ENCODE peak calls at places on chromosomes 11 and 22, in six cellular contexts. One of them, this sample, is unnamed.
A peak's percentile ranks its signal among the peaks of the same experiment; 100 is the strongest.

GRCh38 chr11:23123766-23124165 is 263.5 kb upstream of the CCDC179 start:
- DNase-seq in heart right ventricle: no peak
- DNase-seq in mammary epithelial cell: peak; percentile 5
- DNase-seq in GM13977: no peak
- DNase-seq in fibroblast of villous mesenchyme: peak; percentile 54
- DNase-seq in WTC11: no peak
- DNase-seq in this sample: no peak

GRCh38 chr22:37907036-37907954 is 1.2 kb downstream of the MICALL1 start:
- DNase-seq in heart right ventricle: no peak
- DNase-seq in mammary epithelial cell: no peak
- DNase-seq in GM13977: peak; percentile 34
- DNase-seq in fibroblast of villous mesenchyme: peak; percentile 48
- DNase-seq in WTC11: no peak
- DNase-seq in this sample: no peak

GRCh38 chr11:16086229-16086628 is 270.1 kb downstream of the SOX6 start:
- DNase-seq in heart right ventricle: no peak
- DNase-seq in mammary epithelial cell: no peak
- DNase-seq in GM13977: no peak
- DNase-seq in fibroblast of villous mesenchyme: no peak
- DNase-seq in WTC11: peak; percentile 15
- DNase-seq in this sample: no peak

GRCh38 chr11:67998150-67999045 is 5.5 kb downstream of the UNC93B1 start:
- DNase-seq in heart right ventricle: no peak
- DNase-seq in mammary epithelial cell: no peak
- DNase-seq in GM13977: no peak
- DNase-seq in fibroblast of villous mesenchyme: no peak
- DNase-seq in WTC11: no peak
- DNase-seq in this sample: no peak

GRCh38 chr11:61609970-61610347 is 29.1 kb upstream of the SYT7 start:
- DNase-seq in heart right ventricle: no peak
- DNase-seq in mammary epithelial cell: peak; percentile 38
- DNase-seq in GM13977: no peak
- DNase-seq in fibroblast of villous mesenchyme: no peak
- DNase-seq in WTC11: peak; percentile 67
- DNase-seq in this sample: no peak

GRCh38 chr11:18352581-18352980 is 30.2 kb downstream of the GTF2H1 start:
- DNase-seq in heart right ventricle: no peak
- DNase-seq in mammary epithelial cell: peak; percentile 42
- DNase-seq in GM13977: no peak
- DNase-seq in fibroblast of villous mesenchyme: no peak
- DNase-seq in WTC11: no peak
- DNase-seq in this sample: no peak

GRCh38 chr22:40426671-40427070 is 56.3 kb downstream of the SGSM3 start:
- DNase-seq in heart right ventricle: no peak
- DNase-seq in mammary epithelial cell: no peak
- DNase-seq in GM13977: no peak
- DNase-seq in fibroblast of villous mesenchyme: no peak
- DNase-seq in WTC11: no peak
- DNase-seq in this sample: no peak

GRCh38 chr11:14643697-14644395 is at the start of gene PDE3B:
- DNase-seq in heart right ventricle: peak; percentile 77
- DNase-seq in mammary epithelial cell: peak; percentile 36
- DNase-seq in GM13977: peak; percentile 85
- DNase-seq in fibroblast of villous mesenchyme: peak; percentile 25
- DNase-seq in WTC11: peak; percentile 85
- DNase-seq in this sample: peak; percentile 64

GRCh38 chr11:115740365-115740764 is 236.2 kb upstream of the CADM1 start:
- DNase-seq in heart right ventricle: no peak
- DNase-seq in mammary epithelial cell: no peak
- DNase-seq in GM13977: no peak
- DNase-seq in fibroblast of villous mesenchyme: no peak
- DNase-seq in WTC11: no peak
- DNase-seq in this sample: no peak

GRCh38 chr11:119028346-119029068 is 2.2 kb downstream of the SLC37A4 start:
- DNase-seq in heart right ventricle: no peak
- DNase-seq in mammary epithelial cell: no peak
- DNase-seq in GM13977: no peak
- DNase-seq in fibroblast of villous mesenchyme: no peak
- DNase-seq in WTC11: no peak
- DNase-seq in this sample: no peak

GRCh38 chr11:65212226-65212801 is 30.6 kb downstream of the CAPN1 start:
- DNase-seq in heart right ventricle: no peak
- DNase-seq in mammary epithelial cell: no peak
- DNase-seq in GM13977: peak; percentile 18
- DNase-seq in fibroblast of villous mesenchyme: peak; percentile 40
- DNase-seq in WTC11: peak; percentile 12
- DNase-seq in this sample: no peak

GRCh38 chr11:77287615-77288273 is 13.7 kb downstream of the GDPD4 start:
- DNase-seq in heart right ventricle: no peak
- DNase-seq in mammary epithelial cell: peak; percentile 78
- DNase-seq in GM13977: no peak
- DNase-seq in fibroblast of villous mesenchyme: peak; percentile 88
- DNase-seq in WTC11: no peak
- DNase-seq in this sample: no peak

GRCh38 chr11:61092280-61092766 is 10.0 kb upstream of the CD5 start:
- DNase-seq in heart right ventricle: no peak
- DNase-seq in mammary epithelial cell: no peak
- DNase-seq in GM13977: peak; percentile 59
- DNase-seq in fibroblast of villous mesenchyme: no peak
- DNase-seq in WTC11: no peak
- DNase-seq in this sample: peak; percentile 73

GRCh38 chr11:105986554-105986953 is 35.5 kb downstream of the MSANTD4 start:
- DNase-seq in heart right ventricle: no peak
- DNase-seq in mammary epithelial cell: no peak
- DNase-seq in GM13977: no peak
- DNase-seq in fibroblast of villous mesenchyme: no peak
- DNase-seq in WTC11: no peak
- DNase-seq in this sample: no peak

GRCh38 chr11:75763846-75764245 is 4.7 kb upstream of the DGAT2 start:
- DNase-seq in heart right ventricle: no peak
- DNase-seq in mammary epithelial cell: no peak
- DNase-seq in GM13977: no peak
- DNase-seq in fibroblast of villous mesenchyme: no peak
- DNase-seq in WTC11: no peak
- DNase-seq in this sample: no peak

GRCh38 chr22:26718905-26719304 is 61.5 kb downstream of the MIAT start:
- DNase-seq in heart right ventricle: no peak
- DNase-seq in mammary epithelial cell: peak; percentile 58
- DNase-seq in GM13977: no peak
- DNase-seq in fibroblast of villous mesenchyme: peak; percentile 86
- DNase-seq in WTC11: no peak
- DNase-seq in this sample: no peak

GRCh38 chr11:41289408-41289807 is 170.0 kb downstream of the LRRC4C start:
- DNase-seq in heart right ventricle: no peak
- DNase-seq in mammary epithelial cell: no peak
- DNase-seq in GM13977: no peak
- DNase-seq in fibroblast of villous mesenchyme: no peak
- DNase-seq in WTC11: no peak
- DNase-seq in this sample: no peak

GRCh38 chr22:31586137-31586920 is 75.7 kb downstream of the PISD start:
- DNase-seq in heart right ventricle: no peak
- DNase-seq in mammary epithelial cell: no peak
- DNase-seq in GM13977: no peak
- DNase-seq in fibroblast of villous mesenchyme: peak; percentile 98
- DNase-seq in WTC11: no peak
- DNase-seq in this sample: no peak

GRCh38 chr11:14904745-14905103 is 12.7 kb upstream of the CYP2R1 start:
- DNase-seq in heart right ventricle: peak; percentile 87
- DNase-seq in mammary epithelial cell: no peak
- DNase-seq in GM13977: peak; percentile 71
- DNase-seq in fibroblast of villous mesenchyme: peak; percentile 55
- DNase-seq in WTC11: peak; percentile 91
- DNase-seq in this sample: peak; percentile 73

GRCh38 chr11:72776844-72777754 is 16.7 kb downstream of the STARD10 start:
- DNase-seq in heart right ventricle: peak; percentile 51
- DNase-seq in mammary epithelial cell: no peak
- DNase-seq in GM13977: no peak
- DNase-seq in fibroblast of villous mesenchyme: no peak
- DNase-seq in WTC11: no peak
- DNase-seq in this sample: no peak

GRCh38 chr22:39183991-39184585 is 31.6 kb upstream of the CBX7 start:
- DNase-seq in heart right ventricle: no peak
- DNase-seq in mammary epithelial cell: no peak
- DNase-seq in GM13977: peak; percentile 6
- DNase-seq in fibroblast of villous mesenchyme: peak; percentile 86
- DNase-seq in WTC11: no peak
- DNase-seq in this sample: no peak

GRCh38 chr11:2528301-2529050 is 83.7 kb downstream of the KCNQ1 start:
- DNase-seq in heart right ventricle: no peak
- DNase-seq in mammary epithelial cell: no peak
- DNase-seq in GM13977: no peak
- DNase-seq in fibroblast of villous mesenchyme: no peak
- DNase-seq in WTC11: peak; percentile 6
- DNase-seq in this sample: no peak

GRCh38 chr11:2525166-2525861 is 80.5 kb downstream of the KCNQ1 start:
- DNase-seq in heart right ventricle: no peak
- DNase-seq in mammary epithelial cell: no peak
- DNase-seq in GM13977: no peak
- DNase-seq in fibroblast of villous mesenchyme: no peak
- DNase-seq in WTC11: peak; percentile 10
- DNase-seq in this sample: no peak

GRCh38 chr11:2527621-2528291 is 82.9 kb downstream of the KCNQ1 start:
- DNase-seq in heart right ventricle: no peak
- DNase-seq in mammary epithelial cell: no peak
- DNase-seq in GM13977: no peak
- DNase-seq in fibroblast of villous mesenchyme: no peak
- DNase-seq in WTC11: peak; percentile 7
- DNase-seq in this sample: no peak

GRCh38 chr11:2525941-2526807 is 81.4 kb downstream of the KCNQ1 start:
- DNase-seq in heart right ventricle: no peak
- DNase-seq in mammary epithelial cell: no peak
- DNase-seq in GM13977: no peak
- DNase-seq in fibroblast of villous mesenchyme: no peak
- DNase-seq in WTC11: peak; percentile 4
- DNase-seq in this sample: no peak

GRCh38 chr11:2526808-2527381 is 82.1 kb downstream of the KCNQ1 start:
- DNase-seq in heart right ventricle: peak; percentile 39
- DNase-seq in mammary epithelial cell: no peak
- DNase-seq in GM13977: peak; percentile 78
- DNase-seq in fibroblast of villous mesenchyme: no peak
- DNase-seq in WTC11: peak; percentile 48
- DNase-seq in this sample: peak; percentile 78
- TF ChIP-seq CTCF in heart right ventricle: no peak
- TF ChIP-seq CTCF in mammary epithelial cell: no peak
- TF ChIP-seq CTCF in GM13977: peak; percentile 32
- TF ChIP-seq CTCF in fibroblast of villous mesenchyme: no peak
- TF ChIP-seq CTCF in WTC11: no peak
- TF ChIP-seq CTCF in this sample: peak; percentile 36

DNA sequence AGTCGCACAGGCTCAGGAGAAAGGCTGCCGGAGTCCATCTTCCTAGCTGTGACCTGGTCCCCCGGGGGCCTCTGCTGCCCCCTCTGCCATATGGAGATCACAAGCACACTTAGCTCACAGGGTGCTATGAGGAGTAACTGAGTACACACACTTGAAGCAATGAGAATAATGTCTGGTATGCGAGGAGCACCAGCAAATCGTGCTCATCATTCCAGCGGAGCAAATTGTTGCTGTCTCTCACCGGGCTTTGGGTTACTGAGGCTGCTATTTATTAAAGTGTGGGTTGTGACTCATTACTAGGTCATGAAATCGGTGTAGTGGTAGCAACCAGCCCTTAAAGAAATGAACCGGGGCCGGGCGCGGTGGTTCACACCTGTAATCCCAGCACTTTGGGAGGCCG is 48.1 kb upstream of the EIF3D start:
- DNase-seq in heart right ventricle: no peak
- DNase-seq in mammary epithelial cell: peak; percentile 78
- DNase-seq in GM13977: no peak
- DNase-seq in fibroblast of villous mesenchyme: peak; percentile 68
- DNase-seq in WTC11: no peak
- DNase-seq in this sample: no peak
- TF ChIP-seq CTCF in heart right ventricle: no peak
- TF ChIP-seq CTCF in mammary epithelial cell: no peak
- TF ChIP-seq CTCF in GM13977: no peak
- TF ChIP-seq CTCF in fibroblast of villous mesenchyme: no peak
- TF ChIP-seq CTCF in WTC11: no peak
- TF ChIP-seq CTCF in this sample: no peak

GRCh38 chr11:46484101-46484500 is 92.5 kb upstream of the CHRM4 start:
- DNase-seq in heart right ventricle: no peak
- DNase-seq in mammary epithelial cell: no peak
- DNase-seq in GM13977: no peak
- DNase-seq in fibroblast of villous mesenchyme: no peak
- DNase-seq in WTC11: no peak
- DNase-seq in this sample: no peak

GRCh38 chr11:46490576-46491100 is 99.1 kb upstream of the CHRM4 start:
- DNase-seq in heart right ventricle: no peak
- DNase-seq in mammary epithelial cell: peak; percentile 36
- DNase-seq in GM13977: no peak
- DNase-seq in fibroblast of villous mesenchyme: no peak
- DNase-seq in WTC11: no peak
- DNase-seq in this sample: no peak

GRCh38 chr11:46480909-46481308 is 89.3 kb upstream of the CHRM4 start:
- DNase-seq in heart right ventricle: no peak
- DNase-seq in mammary epithelial cell: no peak
- DNase-seq in GM13977: no peak
- DNase-seq in fibroblast of villous mesenchyme: no peak
- DNase-seq in WTC11: no peak
- DNase-seq in this sample: no peak

GRCh38 chr11:46489668-46490560 is 98.3 kb upstream of the CHRM4 start:
- DNase-seq in heart right ventricle: no peak
- DNase-seq in mammary epithelial cell: peak; percentile 32
- DNase-seq in GM13977: peak; percentile 43
- DNase-seq in fibroblast of villous mesenchyme: peak; percentile 72
- DNase-seq in WTC11: peak; percentile 43
- DNase-seq in this sample: peak; percentile 55

GRCh38 chr11:46485852-46486443 is 94.4 kb upstream of the CHRM4 start:
- DNase-seq in heart right ventricle: no peak
- DNase-seq in mammary epithelial cell: no peak
- DNase-seq in GM13977: no peak
- DNase-seq in fibroblast of villous mesenchyme: no peak
- DNase-seq in WTC11: no peak
- DNase-seq in this sample: no peak
- TF ChIP-seq CTCF in heart right ventricle: no peak
- TF ChIP-seq CTCF in mammary epithelial cell: no peak
- TF ChIP-seq CTCF in GM13977: no peak
- TF ChIP-seq CTCF in fibroblast of villous mesenchyme: no peak
- TF ChIP-seq CTCF in WTC11: no peak
- TF ChIP-seq CTCF in this sample: no peak

GRCh38 chr11:27209562-27210005 is 153.4 kb downstream of the CCDC34 start:
- DNase-seq in heart right ventricle: peak; percentile 41
- DNase-seq in mammary epithelial cell: peak; percentile 98
- DNase-seq in GM13977: no peak
- DNase-seq in fibroblast of villous mesenchyme: peak; percentile 79
- DNase-seq in WTC11: no peak
- DNase-seq in this sample: no peak

GRCh38 chr11:27210509-27210908 is 152.5 kb downstream of the CCDC34 start:
- DNase-seq in heart right ventricle: no peak
- DNase-seq in mammary epithelial cell: no peak
- DNase-seq in GM13977: no peak
- DNase-seq in fibroblast of villous mesenchyme: no peak
- DNase-seq in WTC11: no peak
- DNase-seq in this sample: no peak

GRCh38 chr11:27213232-27213660 is 149.8 kb downstream of the CCDC34 start:
- DNase-seq in heart right ventricle: peak; percentile 21
- DNase-seq in mammary epithelial cell: peak; percentile 79
- DNase-seq in GM13977: no peak
- DNase-seq in fibroblast of villous mesenchyme: peak; percentile 91
- DNase-seq in WTC11: no peak
- DNase-seq in this sample: no peak

GRCh38 chr11:27212248-27212780 is 150.7 kb downstream of the CCDC34 start:
- DNase-seq in heart right ventricle: no peak
- DNase-seq in mammary epithelial cell: no peak
- DNase-seq in GM13977: no peak
- DNase-seq in fibroblast of villous mesenchyme: no peak
- DNase-seq in WTC11: no peak
- DNase-seq in this sample: no peak

GRCh38 chr11:27211370-27212127 is 151.5 kb downstream of the CCDC34 start:
- DNase-seq in heart right ventricle: no peak
- DNase-seq in mammary epithelial cell: no peak
- DNase-seq in GM13977: no peak
- DNase-seq in fibroblast of villous mesenchyme: no peak
- DNase-seq in WTC11: peak; percentile 58
- DNase-seq in this sample: no peak
- TF ChIP-seq CTCF in heart right ventricle: no peak
- TF ChIP-seq CTCF in mammary epithelial cell: peak; percentile 35
- TF ChIP-seq CTCF in GM13977: peak; percentile 39
- TF ChIP-seq CTCF in fibroblast of villous mesenchyme: peak; percentile 50
- TF ChIP-seq CTCF in WTC11: peak; percentile 52
- TF ChIP-seq CTCF in this sample: peak; percentile 5